ENCODE peak calls at places on chromosomes 13 and 19, in five cellular contexts. B is mammary epithelial cell; Z is stimulated activated naive CD4-positive, alpha-beta T cell; P is NCI-H2029; O is T-cell. D is an unnamed sample.

GRCh38 chr19:5988520-5989387 is 10.8 kb upstream of the RANBP3 start:
- DNase-seq in B (no peak), Z (no peak), P (no peak), O (no peak), D (no peak)

GRCh38 chr19:36046443-36047050 is 7.5 kb downstream of the THAP8 start:
- DNase-seq in B (no peak), Z (no peak), P (no peak), O (no peak), D (no peak)

GRCh38 chr13:25281937-25282332 is 5.4 kb downstream of the MTMR6 start:
- DNase-seq in B (no peak), Z (no peak), P (no peak), O (no peak), D (no peak)

GRCh38 chr19:8120636-8121480 is 28.5 kb downstream of the FBN3 start:
- DNase-seq in B (no peak), Z (no peak), P (no peak), O (no peak), D (no peak)

GRCh38 chr13:79385694-79386093 is 20.4 kb downstream of the RBM26 start:
- DNase-seq in B (peak; percentile 57), Z (no peak), P (no peak), O (no peak), D (peak; percentile 53)

GRCh38 chr13:44157614-44158013 is 216.0 kb upstream of the SERP2 start:
- DNase-seq in B (no peak), Z (no peak), P (no peak), O (no peak), D (no peak)

GRCh38 chr19:31503211-31503610 is 154.0 kb upstream of the TSHZ3 start:
- DNase-seq in B (no peak), Z (no peak), P (no peak), O (no peak), D (no peak)

GRCh38 chr13:48078251-48078656 is 16.6 kb downstream of the MED4 start:
- DNase-seq in B (peak; percentile 39), Z (no peak), P (no peak), O (no peak), D (peak; percentile 59)

D was measured in kidney tubule cell.